ENCODE peak calls at places on chromosomes 7 and 10, in five cellular contexts. M is SW480, J is heart right ventricle, K is T-helper 2 cell, E is mammary epithelial cell. O is an unnamed sample.

GRCh38 chr10:114024876-114025609 is 18.6 kb upstream of the ADRB1 start:
- DNase-seq in M (no peak), J (no peak), K (no peak), E (no peak), O (peak)

GRCh38 chr7:2024227-2024918 is 208.4 kb downstream of the MAD1L1 start:
- DNase-seq in M (no peak), J (peak), K (no peak), E (no peak), O (no peak)

GRCh38 chr10:33381897-33382578 is 47.6 kb upstream of the NRP1 start:
- DNase-seq in M (no peak), J (no peak), K (no peak), E (no peak), O (no peak)

GRCh38 chr7:99825451-99825850 is 2.4 kb upstream of the CYP3A43 start:
- DNase-seq in M (no peak), J (no peak), K (no peak), E (no peak), O (no peak)

GRCh38 chr7:128404143-128404681 is 5.6 kb downstream of the IMPDH1 start:
- DNase-seq in M (no peak), J (no peak), K (no peak), E (no peak), O (no peak)

GRCh38 chr7:114310344-114311118 is 104.1 kb upstream of the FOXP2 start:
- DNase-seq in M (no peak), J (no peak), K (no peak), E (no peak), O (no peak)

GRCh38 chr10:843703-844102 is 87.8 kb downstream of the LARP4B start:
- DNase-seq in M (no peak), J (no peak), K (no peak), E (no peak), O (no peak)

GRCh38 chr7:85023066-85023687 is 163.7 kb downstream of the SEMA3D start:
- DNase-seq in M (peak), J (no peak), K (no peak), E (peak), O (no peak)

GRCh38 chr10:1358860-1359598 is 302.8 kb downstream of the WDR37 start:
- DNase-seq in M (peak), J (no peak), K (no peak), E (no peak), O (no peak)

GRCh38 chr10:24513155-24513554 is 210.5 kb downstream of the ARHGAP21 start:
- DNase-seq in M (no peak), J (no peak), K (no peak), E (peak), O (no peak)

GRCh38 chr10:130300608-130301025 is 164.4 kb downstream of the GLRX3 start:
- DNase-seq in M (no peak), J (peak), K (no peak), E (no peak), O (no peak)

GRCh38 chr7:31100870-31101269 is 48.8 kb downstream of the ADCYAP1R1 start:
- DNase-seq in M (no peak), J (no peak), K (no peak), E (no peak), O (no peak)

GRCh38 chr7:156823441-156823840 is 69.5 kb downstream of the LMBR1 start:
- DNase-seq in M (peak), J (no peak), K (no peak), E (peak), O (no peak)

GRCh38 chr7:123669485-123669884 is 13.8 kb downstream of the LMOD2 start:
- DNase-seq in M (no peak), J (no peak), K (no peak), E (no peak), O (no peak)